ENCODE peak calls at places on chromosomes 16 and 17, in seven cellular contexts. One of them, this sample, is unnamed.

GRCh38 chr16:3030872-3031212 is 5.9 kb downstream of the BICDL2 start:
- DNase-seq in IMR-90: no peak
- DNase-seq in H1: no peak
- DNase-seq in mesendoderm: no peak
- DNase-seq in neuronal stem cell: no peak
- DNase-seq in trophoblast cell: no peak
- DNase-seq in mesenchymal stem cell: no peak
- DNase-seq in this sample: no peak

GRCh38 chr16:28101533-28101890 is 38.0 kb upstream of the GSG1L start:
- DNase-seq in IMR-90: no peak
- DNase-seq in H1: no peak
- DNase-seq in mesendoderm: no peak
- DNase-seq in neuronal stem cell: no peak
- DNase-seq in trophoblast cell: no peak
- DNase-seq in mesenchymal stem cell: no peak
- DNase-seq in this sample: no peak

GRCh38 chr16:81539009-81539820 is 94.6 kb downstream of the CMIP start:
- DNase-seq in IMR-90: no peak
- DNase-seq in H1: no peak
- DNase-seq in mesendoderm: no peak
- DNase-seq in neuronal stem cell: no peak
- DNase-seq in trophoblast cell: peak
- DNase-seq in mesenchymal stem cell: no peak
- DNase-seq in this sample: no peak

GRCh38 chr16:47578573-47578972 is 117.4 kb downstream of the PHKB start:
- DNase-seq in IMR-90: peak
- DNase-seq in H1: no peak
- DNase-seq in mesendoderm: peak
- DNase-seq in neuronal stem cell: no peak
- DNase-seq in trophoblast cell: peak
- DNase-seq in mesenchymal stem cell: no peak
- DNase-seq in this sample: no peak

GRCh38 chr17:82328141-82328993 is 5.2 kb downstream of the SECTM1 start:
- DNase-seq in IMR-90: no peak
- DNase-seq in H1: no peak
- DNase-seq in mesendoderm: no peak
- DNase-seq in neuronal stem cell: no peak
- DNase-seq in trophoblast cell: no peak
- DNase-seq in mesenchymal stem cell: no peak
- DNase-seq in this sample: no peak

GRCh38 chr17:65523411-65523810 is 38.0 kb downstream of the AXIN2 start:
- DNase-seq in IMR-90: peak
- DNase-seq in H1: no peak
- DNase-seq in mesendoderm: no peak
- DNase-seq in neuronal stem cell: no peak
- DNase-seq in trophoblast cell: no peak
- DNase-seq in mesenchymal stem cell: no peak
- DNase-seq in this sample: no peak

GRCh38 chr17:58643147-58643546 is 48.7 kb downstream of the TEX14 start:
- DNase-seq in IMR-90: peak
- DNase-seq in H1: no peak
- DNase-seq in mesendoderm: no peak
- DNase-seq in neuronal stem cell: no peak
- DNase-seq in trophoblast cell: no peak
- DNase-seq in mesenchymal stem cell: peak
- DNase-seq in this sample: no peak

GRCh38 chr16:84810518-84811273 is 9.1 kb upstream of the CRISPLD2 start:
- DNase-seq in IMR-90: peak
- DNase-seq in H1: no peak
- DNase-seq in mesendoderm: no peak
- DNase-seq in neuronal stem cell: no peak
- DNase-seq in trophoblast cell: no peak
- DNase-seq in mesenchymal stem cell: peak
- DNase-seq in this sample: no peak

GRCh38 chr17:65487161-65487560 is 74.3 kb downstream of the AXIN2 start:
- DNase-seq in IMR-90: no peak
- DNase-seq in H1: no peak
- DNase-seq in mesendoderm: no peak
- DNase-seq in neuronal stem cell: no peak
- DNase-seq in trophoblast cell: no peak
- DNase-seq in mesenchymal stem cell: no peak
- DNase-seq in this sample: no peak

GRCh38 chr17:82586576-82587233 is 61.5 kb downstream of the WDR45B start:
- DNase-seq in IMR-90: no peak
- DNase-seq in H1: no peak
- DNase-seq in mesendoderm: no peak
- DNase-seq in neuronal stem cell: no peak
- DNase-seq in trophoblast cell: no peak
- DNase-seq in mesenchymal stem cell: no peak
- DNase-seq in this sample: no peak

DNA sequence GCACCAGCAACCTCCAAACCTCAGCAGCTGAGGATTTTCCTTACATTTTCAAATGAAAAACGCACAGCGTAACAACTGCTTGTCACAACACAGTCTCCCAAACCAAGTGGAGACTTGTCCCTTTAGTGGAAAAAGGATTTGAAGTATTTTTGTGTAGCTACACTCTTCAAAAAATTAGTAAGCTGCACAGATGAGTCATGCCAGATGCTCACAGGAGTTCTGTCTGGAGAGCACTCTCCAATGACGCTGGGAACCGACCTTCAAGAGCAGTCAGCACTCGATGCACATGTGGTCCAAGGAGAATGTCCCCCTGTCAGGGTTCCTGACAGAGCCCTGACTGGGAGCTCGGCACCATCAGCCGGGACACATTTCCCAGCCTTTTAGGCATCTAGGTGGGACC is 39.8 kb downstream of the MAP1LC3B start:
- DNase-seq in IMR-90: peak
- DNase-seq in H1: no peak
- DNase-seq in mesendoderm: no peak
- DNase-seq in neuronal stem cell: no peak
- DNase-seq in trophoblast cell: no peak
- DNase-seq in mesenchymal stem cell: peak
- DNase-seq in this sample: no peak
- H2BK120ac ChIP-seq in IMR-90: no peak
- H2BK120ac ChIP-seq in H1: no peak
- H2BK120ac ChIP-seq in mesendoderm: no peak
- H2BK120ac ChIP-seq in neuronal stem cell: no peak
- H2BK120ac ChIP-seq in trophoblast cell: no peak
- H2BK120ac ChIP-seq in mesenchymal stem cell: no peak
- H2BK120ac ChIP-seq in this sample: no peak

DNA sequence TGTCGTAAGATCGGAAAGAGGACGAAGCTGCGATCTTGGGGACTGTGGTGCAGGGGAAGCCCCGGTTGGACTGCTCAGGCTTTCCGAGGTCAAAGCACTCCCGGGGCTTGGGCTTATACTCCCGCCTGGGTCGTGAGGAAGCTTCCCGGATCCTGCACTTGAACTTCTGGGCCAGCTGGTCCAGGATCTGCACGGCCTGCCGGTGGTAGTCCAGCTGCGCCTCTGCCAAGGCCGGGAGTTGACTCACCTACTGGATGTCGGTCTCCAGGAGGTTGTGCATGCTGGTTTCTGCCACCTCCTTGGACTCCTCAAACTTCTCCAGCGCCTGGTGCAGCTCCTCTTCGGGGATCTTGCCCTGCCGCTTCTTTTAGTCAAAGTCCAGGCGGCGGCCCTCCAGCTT is 99.2 kb downstream of the KPNA2 start:
- DNase-seq in IMR-90: no peak
- DNase-seq in H1: no peak
- DNase-seq in mesendoderm: no peak
- DNase-seq in neuronal stem cell: no peak
- DNase-seq in trophoblast cell: no peak
- DNase-seq in mesenchymal stem cell: no peak
- DNase-seq in this sample: no peak
- H2BK120ac ChIP-seq in IMR-90: no peak
- H2BK120ac ChIP-seq in H1: no peak
- H2BK120ac ChIP-seq in mesendoderm: no peak
- H2BK120ac ChIP-seq in neuronal stem cell: no peak
- H2BK120ac ChIP-seq in trophoblast cell: no peak
- H2BK120ac ChIP-seq in mesenchymal stem cell: no peak
- H2BK120ac ChIP-seq in this sample: no peak

GRCh38 chr16:23580391-23580790 is 15.7 kb downstream of the NDUFAB1 start:
- DNase-seq in IMR-90: no peak
- DNase-seq in H1: no peak
- DNase-seq in mesendoderm: no peak
- DNase-seq in neuronal stem cell: no peak
- DNase-seq in trophoblast cell: no peak
- DNase-seq in mesenchymal stem cell: no peak
- DNase-seq in this sample: no peak
- H2BK120ac ChIP-seq in IMR-90: no peak
- H2BK120ac ChIP-seq in H1: no peak
- H2BK120ac ChIP-seq in mesendoderm: no peak
- H2BK120ac ChIP-seq in neuronal stem cell: no peak
- H2BK120ac ChIP-seq in trophoblast cell: no peak
- H2BK120ac ChIP-seq in mesenchymal stem cell: no peak
- H2BK120ac ChIP-seq in this sample: no peak

GRCh38 chr17:4741544-4741943 is 1.8 kb upstream of the CXCL16 start:
- DNase-seq in IMR-90: no peak
- DNase-seq in H1: no peak
- DNase-seq in mesendoderm: no peak
- DNase-seq in neuronal stem cell: no peak
- DNase-seq in trophoblast cell: no peak
- DNase-seq in mesenchymal stem cell: no peak
- DNase-seq in this sample: no peak

GRCh38 chr17:4742629-4743028 is 2.9 kb upstream of the CXCL16 start:
- DNase-seq in IMR-90: no peak
- DNase-seq in H1: no peak
- DNase-seq in mesendoderm: no peak
- DNase-seq in neuronal stem cell: no peak
- DNase-seq in trophoblast cell: no peak
- DNase-seq in mesenchymal stem cell: no peak
- DNase-seq in this sample: no peak

GRCh38 chr17:4743216-4743615 is 3.5 kb upstream of the CXCL16 start:
- DNase-seq in IMR-90: no peak
- DNase-seq in H1: no peak
- DNase-seq in mesendoderm: no peak
- DNase-seq in neuronal stem cell: no peak
- DNase-seq in trophoblast cell: no peak
- DNase-seq in mesenchymal stem cell: no peak
- DNase-seq in this sample: no peak

GRCh38 chr17:4740584-4740983 is 856 bp upstream of the CXCL16 start:
- DNase-seq in IMR-90: no peak
- DNase-seq in H1: no peak
- DNase-seq in mesendoderm: no peak
- DNase-seq in neuronal stem cell: no peak
- DNase-seq in trophoblast cell: no peak
- DNase-seq in mesenchymal stem cell: no peak
- DNase-seq in this sample: no peak

DNA sequence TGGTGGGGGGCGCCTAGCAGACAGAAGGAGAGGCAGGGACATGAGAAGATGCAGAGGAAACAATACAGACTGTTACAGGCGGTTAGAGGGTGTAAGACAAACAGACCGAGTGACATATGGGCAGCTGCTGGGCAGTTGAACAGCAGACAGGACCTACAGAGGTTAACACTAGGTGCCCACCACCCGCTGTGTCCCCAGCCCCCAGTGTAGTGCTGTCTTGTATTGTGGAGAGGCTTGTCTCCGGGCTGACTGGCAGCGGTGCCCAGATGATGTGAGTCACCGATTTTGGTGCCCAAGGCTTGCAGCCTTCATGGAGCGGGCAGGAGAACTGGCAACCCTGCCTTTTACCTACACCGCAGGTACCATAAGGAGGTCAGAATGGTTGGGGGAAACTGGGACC is 2.4 kb upstream of the CXCL16 start:
- DNase-seq in IMR-90: no peak
- DNase-seq in H1: no peak
- DNase-seq in mesendoderm: no peak
- DNase-seq in neuronal stem cell: no peak
- DNase-seq in trophoblast cell: no peak
- DNase-seq in mesenchymal stem cell: no peak
- DNase-seq in this sample: no peak
- H2BK120ac ChIP-seq in IMR-90: no peak
- H2BK120ac ChIP-seq in H1: no peak
- H2BK120ac ChIP-seq in mesendoderm: no peak
- H2BK120ac ChIP-seq in neuronal stem cell: no peak
- H2BK120ac ChIP-seq in trophoblast cell: no peak
- H2BK120ac ChIP-seq in mesenchymal stem cell: no peak
- H2BK120ac ChIP-seq in this sample: no peak

DNA sequence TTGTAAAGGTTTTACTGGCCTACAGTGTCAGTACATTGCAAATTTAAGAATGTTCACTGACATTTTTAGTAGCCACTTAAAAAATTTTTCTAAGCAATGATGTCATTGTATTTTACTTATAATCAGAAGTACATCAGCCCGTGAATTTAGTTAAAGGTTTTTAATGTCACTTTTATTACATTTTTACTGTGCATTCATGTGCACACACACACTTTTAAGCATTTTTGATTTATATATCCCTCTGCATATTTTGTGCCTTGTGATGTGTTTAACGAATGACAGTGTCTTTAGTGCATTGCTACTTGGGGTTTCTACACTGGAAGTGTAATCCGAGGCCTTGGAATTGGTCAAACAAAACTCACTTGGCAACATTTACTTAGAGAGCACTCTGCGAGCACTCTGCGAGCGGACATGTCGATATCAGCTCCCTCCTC is 190.4 kb downstream of the WWOX start:
- DNase-seq in IMR-90: no peak
- DNase-seq in H1: no peak
- DNase-seq in mesendoderm: no peak
- DNase-seq in neuronal stem cell: no peak
- DNase-seq in trophoblast cell: no peak
- DNase-seq in mesenchymal stem cell: no peak
- DNase-seq in this sample: no peak
- H2BK120ac ChIP-seq in IMR-90: no peak
- H2BK120ac ChIP-seq in H1: no peak
- H2BK120ac ChIP-seq in mesendoderm: no peak
- H2BK120ac ChIP-seq in neuronal stem cell: no peak
- H2BK120ac ChIP-seq in trophoblast cell: no peak
- H2BK120ac ChIP-seq in mesenchymal stem cell: no peak
- H2BK120ac ChIP-seq in this sample: no peak

GRCh38 chr17:76013377-76013932 is 12.8 kb downstream of the CDK3 start:
- DNase-seq in IMR-90: no peak
- DNase-seq in H1: no peak
- DNase-seq in mesendoderm: no peak
- DNase-seq in neuronal stem cell: no peak
- DNase-seq in trophoblast cell: no peak
- DNase-seq in mesenchymal stem cell: peak
- DNase-seq in this sample: no peak
- H2BK120ac ChIP-seq in IMR-90: no peak
- H2BK120ac ChIP-seq in H1: no peak
- H2BK120ac ChIP-seq in mesendoderm: no peak
- H2BK120ac ChIP-seq in neuronal stem cell: no peak
- H2BK120ac ChIP-seq in trophoblast cell: no peak
- H2BK120ac ChIP-seq in mesenchymal stem cell: no peak
- H2BK120ac ChIP-seq in this sample: no peak

GRCh38 chr16:63690267-63690666 is 1431.6 kb downstream of the CDH11 start:
- DNase-seq in IMR-90: no peak
- DNase-seq in H1: no peak
- DNase-seq in mesendoderm: no peak
- DNase-seq in neuronal stem cell: no peak
- DNase-seq in trophoblast cell: no peak
- DNase-seq in mesenchymal stem cell: no peak
- DNase-seq in this sample: no peak
- H2BK120ac ChIP-seq in IMR-90: no peak
- H2BK120ac ChIP-seq in H1: no peak
- H2BK120ac ChIP-seq in mesendoderm: no peak
- H2BK120ac ChIP-seq in neuronal stem cell: no peak
- H2BK120ac ChIP-seq in trophoblast cell: no peak
- H2BK120ac ChIP-seq in mesenchymal stem cell: no peak
- H2BK120ac ChIP-seq in this sample: no peak